ENCODE peak calls at places on chromosomes 13 and 19, in six cellular contexts. P is tibial nerve, N is mesenchymal stem cell, D is neuronal stem cell, V is adrenal gland, W is astrocyte. I is an unnamed sample. For H3K36me3, the result is how much of the 10 kb centered on the place peaks cover.

GRCh38 chr19:57465680-57466381 is 8.9 kb upstream of the VN1R1 start:
- DNase-seq in P (no peak), N (peak), D (no peak), V (no peak), W (no peak), I (peak)

GRCh38 chr19:41398042-41398403 is 405 bp downstream of the BCKDHA start:
- DNase-seq in P (no peak), N (no peak), D (no peak), V (no peak), W (no peak), I (no peak)

GRCh38 chr19:42023121-42023942 is 29.3 kb upstream of the ATP1A3 start:
- DNase-seq in P (no peak), N (no peak), D (no peak), V (no peak), W (no peak), I (no peak)

GRCh38 chr19:52638601-52639000 is 446 bp upstream of the ZNF83 start:
- DNase-seq in P (no peak), N (no peak), D (no peak), V (peak), W (peak), I (no peak)

GRCh38 chr19:1001538-1002166 is 1.4 kb downstream of the GRIN3B start:
- DNase-seq in P (no peak), N (peak), D (peak), V (no peak), W (no peak), I (no peak)

GRCh38 chr13:50189450-50189849 is 174.2 kb downstream of the KCNRG start:
- DNase-seq in P (no peak), N (no peak), D (no peak), V (no peak), W (no peak), I (no peak)

GRCh38 chr13:47188802-47189201 is 291.9 kb upstream of the HTR2A start:
- DNase-seq in P (no peak), N (peak), D (no peak), V (no peak), W (peak), I (no peak)

GRCh38 chr13:59176775-59177174 is 987.0 kb downstream of the DIAPH3 start:
- DNase-seq in P (no peak), N (no peak), D (no peak), V (no peak), W (no peak), I (no peak)

GRCh38 chr19:5801796-5802616 is 2.9 kb upstream of the NRTN start:
- DNase-seq in P (no peak), N (peak), D (peak), V (no peak), W (no peak), I (no peak)

GRCh38 chr13:113036401-113036800 is 67.4 kb downstream of the MCF2L start:
- DNase-seq in P (no peak), N (no peak), D (no peak), V (no peak), W (no peak), I (no peak)

GRCh38 chr13:29396446-29396845 is 199.0 kb downstream of the SLC7A1 start:
- DNase-seq in P (no peak), N (no peak), D (no peak), V (no peak), W (no peak), I (no peak)

GRCh38 chr13:71525004-71525403 is 342.0 kb downstream of the DACH1 start:
- DNase-seq in P (no peak), N (no peak), D (no peak), V (no peak), W (no peak), I (no peak)

GRCh38 chr19:45681391-45682015 is 10.2 kb downstream of the SNRPD2 start:
- DNase-seq in P (peak), N (peak), D (peak), V (peak), W (peak), I (no peak)

GRCh38 chr13:48585456-48585840 is 52.6 kb upstream of the RCBTB2 start:
- DNase-seq in P (no peak), N (no peak), D (peak), V (no peak), W (peak), I (no peak)

GRCh38 chr19:30564551-30565011 is 192.4 kb downstream of the ZNF536 start:
- DNase-seq in P (no peak), N (no peak), D (no peak), V (no peak), W (no peak), I (no peak)

GRCh38 chr19:12872941-12873890 is 8.0 kb downstream of the DNASE2 start:
- DNase-seq in P (no peak), N (peak), D (no peak), V (peak), W (no peak), I (peak)

GRCh38 chr19:18233224-18233825 is 7.1 kb upstream of the PDE4C start:
- DNase-seq in P (no peak), N (peak), D (no peak), V (no peak), W (peak), I (no peak)

GRCh38 chr19:3849092-3849491 is 19.7 kb downstream of the ZFR2 start:
- DNase-seq in P (no peak), N (no peak), D (no peak), V (no peak), W (no peak), I (no peak)

GRCh38 chr19:3343619-3344502 is 22.5 kb upstream of the NFIC start:
- DNase-seq in P (peak), N (peak), D (no peak), V (peak), W (peak), I (peak)

GRCh38 chr13:33194820-33195692 is 90.5 kb downstream of the STARD13 start:
- DNase-seq in P (no peak), N (peak), D (no peak), V (no peak), W (peak), I (no peak)

GRCh38 chr19:7550987-7551761 is 15.7 kb downstream of the PNPLA6 start:
- DNase-seq in P (no peak), N (peak), D (peak), V (peak), W (no peak), I (no peak)

GRCh38 chr19:13430790-13431582 is 75.3 kb downstream of the CACNA1A start:
- DNase-seq in P (no peak), N (peak), D (peak), V (peak), W (peak), I (peak)

GRCh38 chr13:45341799-45342584 is 1.0 kb upstream of the TPT1 start:
- DNase-seq in P (peak), N (peak), D (no peak), V (peak), W (no peak), I (no peak)

GRCh38 chr13:110312669-110313031 is 5.6 kb downstream of the COL4A2 start:
- DNase-seq in P (no peak), N (peak), D (no peak), V (no peak), W (peak), I (peak)

GRCh38 chr13:30932481-30933333 is at the start of gene TEX26:
- DNase-seq in P (no peak), N (peak), D (peak), V (no peak), W (peak), I (no peak)

GRCh38 chr13:111956261-111957151 is 110.4 kb upstream of the SOX1 start:
- DNase-seq in P (no peak), N (no peak), D (no peak), V (peak), W (no peak), I (no peak)

GRCh38 chr19:6030214-6030507 is 52.2 kb upstream of the RANBP3 start:
- DNase-seq in P (no peak), N (peak), D (no peak), V (peak), W (peak), I (no peak)

GRCh38 chr19:4069331-4069959 is 2.7 kb upstream of the ZBTB7A start:
- DNase-seq in P (no peak), N (no peak), D (no peak), V (no peak), W (no peak), I (no peak)

GRCh38 chr19:48798937-48799336 is 11.9 kb downstream of the BCAT2 start:
- DNase-seq in P (no peak), N (peak), D (no peak), V (no peak), W (no peak), I (no peak)

GRCh38 chr19:38729653-38730469 is 14.4 kb downstream of the CAPN12 start:
- DNase-seq in P (no peak), N (peak), D (peak), V (peak), W (no peak), I (no peak)

GRCh38 chr19:13905634-13906524 is at the start of the genes BRME1 and CC2D1A:
- DNase-seq in P (peak), N (peak), D (peak), V (peak), W (peak), I (peak)

GRCh38 chr19:7699422-7700127 is 2.4 kb downstream of the FCER2 start:
- DNase-seq in P (no peak), N (no peak), D (no peak), V (no peak), W (no peak), I (no peak)

GRCh38 chr19:4707322-4707721 is 16.3 kb downstream of the DPP9 start:
- DNase-seq in P (no peak), N (no peak), D (no peak), V (peak), W (no peak), I (no peak)

GRCh38 chr13:78608254-78608704 is 4.9 kb upstream of the POU4F1 start:
- DNase-seq in P (no peak), N (no peak), D (peak), V (no peak), W (no peak), I (no peak)

GRCh38 chr19:30879225-30879624 is 470.0 kb downstream of the TSHZ3 start:
- DNase-seq in P (no peak), N (no peak), D (no peak), V (peak), W (no peak), I (no peak)

GRCh38 chr13:84810781-84811180 is 928.5 kb upstream of the SLITRK1 start:
- DNase-seq in P (no peak), N (no peak), D (no peak), V (no peak), W (no peak), I (no peak)

GRCh38 chr13:113737803-113738202 is 21.2 kb upstream of the TMEM255B start:
- DNase-seq in P (no peak), N (no peak), D (no peak), V (no peak), W (no peak), I (no peak)

GRCh38 chr19:39098365-39099269 is 14.4 kb downstream of the ACP7 start:
- DNase-seq in P (no peak), N (no peak), D (no peak), V (no peak), W (no peak), I (no peak)

GRCh38 chr19:38653028-38653571 is 5.7 kb downstream of the ACTN4 start:
- DNase-seq in P (no peak), N (peak), D (no peak), V (peak), W (peak), I (no peak)

GRCh38 chr13:88925954-88926353 is 1254.8 kb downstream of the SLITRK5 start:
- DNase-seq in P (no peak), N (no peak), D (no peak), V (no peak), W (no peak), I (no peak)

DNA sequence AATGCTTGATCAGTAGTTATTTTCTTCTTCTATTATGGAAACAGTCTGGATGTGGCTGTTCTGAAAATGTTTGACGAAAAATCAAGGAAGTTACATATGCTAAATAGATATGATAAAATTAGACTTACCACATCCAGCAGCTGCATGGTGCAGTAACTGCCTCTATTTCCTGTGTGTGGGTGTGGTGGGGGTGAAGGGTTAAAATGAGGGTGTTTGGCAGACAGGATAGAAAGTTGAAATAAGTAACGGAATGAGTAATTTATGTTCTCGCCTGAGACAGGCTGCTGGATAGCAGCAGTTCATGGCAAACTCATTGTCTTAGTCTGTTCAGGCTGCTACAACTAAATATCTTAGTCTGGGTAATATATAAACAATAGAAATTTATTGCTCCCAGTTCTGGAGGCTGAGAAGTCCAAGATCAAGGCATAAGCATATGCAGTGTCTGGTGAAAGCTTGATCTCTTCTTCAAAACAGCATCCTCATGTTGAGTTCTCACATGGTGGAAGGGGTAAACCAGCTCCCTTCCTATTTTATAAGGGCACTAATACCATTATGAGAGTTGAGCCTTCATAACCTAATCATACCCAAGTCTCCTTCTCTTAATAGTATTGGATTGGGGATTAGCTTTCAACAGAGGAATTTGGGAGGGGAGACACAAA is 1248.9 kb downstream of the SLITRK5 start:
- DNase-seq in P (no peak), N (no peak), D (no peak), V (no peak), W (no peak), I (no peak)
- H3K4me3 ChIP-seq in P (no peak), N (no peak), D (no peak), V (no peak), W (no peak), I (no peak)

GRCh38 chr19:46692918-46693722 is 23.8 kb downstream of the PRKD2 start:
- DNase-seq in P (no peak), N (no peak), D (no peak), V (no peak), W (no peak), I (no peak)

GRCh38 chr19:46698395-46699321 is 18.3 kb downstream of the PRKD2 start:
- DNase-seq in P (no peak), N (no peak), D (no peak), V (no peak), W (no peak), I (no peak)

GRCh38 chr19:46693760-46694159 is 23.2 kb downstream of the PRKD2 start:
- DNase-seq in P (no peak), N (no peak), D (no peak), V (no peak), W (no peak), I (no peak)

GRCh38 chr19:46697142-46697960 is 19.6 kb downstream of the PRKD2 start:
- DNase-seq in P (peak), N (peak), D (peak), V (peak), W (peak), I (peak)

DNA sequence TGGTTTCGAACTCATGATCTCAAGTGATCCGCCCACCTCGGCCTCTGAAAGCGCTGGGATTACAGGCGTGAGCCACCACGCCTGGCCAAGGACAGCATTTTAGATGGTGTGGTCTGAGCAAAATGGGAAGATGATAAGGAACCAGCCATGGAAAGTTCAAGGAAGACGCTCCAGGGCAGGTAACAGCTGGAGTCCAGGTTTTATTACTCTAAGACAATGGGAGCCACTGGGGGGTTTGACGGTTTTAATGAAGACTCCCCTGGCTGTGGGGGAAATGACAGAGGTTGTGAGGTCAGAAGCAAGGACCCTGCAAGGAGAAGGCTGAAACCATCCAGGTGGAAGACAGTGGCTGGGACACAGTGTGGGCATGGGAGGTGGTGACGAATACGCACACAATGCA is 20.9 kb downstream of the PRKD2 start:
- DNase-seq in P (no peak), N (no peak), D (no peak), V (no peak), W (no peak), I (no peak)
- H3K36me3 ChIP-seq in P (under half), N (half or more), D (half or more), V (half or more), W (half or more), I (half or more)

GRCh38 chr13:53200498-53201453 is 172.2 kb downstream of the OLFM4 start:
- DNase-seq in P (no peak), N (peak), D (peak), V (no peak), W (no peak), I (no peak)
- H3K4me3 ChIP-seq in P (no peak), N (no peak), D (peak), V (no peak), W (no peak), I (no peak)

GRCh38 chr19:50479761-50480251 is 3.2 kb upstream of the GARIN5A start:
- DNase-seq in P (no peak), N (no peak), D (no peak), V (no peak), W (no peak), I (no peak)
- H3K36me3 ChIP-seq in P (under half), N (under half), D (under half), V (under half), W (under half), I (under half)

DNA sequence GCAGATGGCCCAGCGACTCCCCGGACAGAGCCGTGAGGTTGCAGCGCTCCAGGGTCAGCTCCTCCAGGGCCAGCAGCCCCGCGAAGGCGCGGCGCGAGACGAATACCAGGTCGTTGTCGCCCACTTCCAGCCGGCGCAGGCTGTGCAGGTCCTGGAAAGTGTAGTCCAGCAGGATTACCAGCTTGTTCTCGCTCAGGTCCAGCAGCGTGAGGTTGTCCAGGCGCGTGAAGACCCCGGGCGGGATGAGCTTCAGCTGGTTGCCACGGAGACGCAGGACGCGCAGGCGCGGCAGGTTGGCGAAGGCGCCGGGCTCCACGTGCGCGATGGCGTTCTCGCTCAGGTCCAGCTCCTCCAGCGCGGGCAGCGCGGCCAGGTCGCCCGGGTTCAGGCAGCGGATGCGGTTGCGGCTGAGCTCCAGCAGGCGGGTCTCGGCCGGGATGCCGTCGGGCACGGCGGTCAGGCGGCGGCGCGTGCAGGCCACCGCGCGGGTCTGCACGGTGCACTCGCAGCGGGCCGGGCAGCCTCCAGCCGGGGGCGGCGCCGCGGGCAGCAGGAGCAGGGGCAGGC is 9.3 kb upstream of the PEAK3 start:
- DNase-seq in P (no peak), N (no peak), D (peak), V (no peak), W (no peak), I (no peak)
- H3K4me3 ChIP-seq in P (peak), N (no peak), D (peak), V (no peak), W (peak), I (no peak)